ENCODE peak calls at places on chromosomes 5 and 9, in four cellular contexts. H is tibial artery, G is AG09309, X is HepG2. B is an unnamed sample.

GRCh38 chr9:122263699-122264349 is 816 bp downstream of the RBM18 start:
- DNase-seq in H (no peak), G (no peak), X (no peak), B (peak; percentile 34)

GRCh38 chr5:72107874-72108199 is 562 bp downstream of the MAP1B start:
- DNase-seq in H (no peak), G (no peak), X (no peak), B (peak; percentile 31)

GRCh38 chr9:4622016-4622415 is 40.1 kb upstream of the PLPP6 start:
- DNase-seq in H (no peak), G (no peak), X (no peak), B (no peak)

GRCh38 chr5:83025690-83026472 is 51.3 kb downstream of the TMEM167A start:
- DNase-seq in H (no peak), G (no peak), X (no peak), B (no peak)

GRCh38 chr9:32554107-32554506 is 1.7 kb upstream of the TOPORS start:
- DNase-seq in H (no peak), G (no peak), X (no peak), B (peak; percentile 27)

GRCh38 chr9:89359636-89360315 is 41.5 kb downstream of the SECISBP2 start:
- DNase-seq in H (peak; percentile 25), G (no peak), X (no peak), B (peak; percentile 27)

GRCh38 chr9:109426621-109427402 is 71.3 kb downstream of the PTPN3 start:
- DNase-seq in H (no peak), G (no peak), X (no peak), B (no peak)

GRCh38 chr9:133763272-133764183 is 25.4 kb upstream of the SARDH start:
- DNase-seq in H (peak; percentile 46), G (peak; percentile 7), X (no peak), B (no peak)

GRCh38 chr9:4099961-4100360 is 199.9 kb downstream of the GLIS3 start:
- DNase-seq in H (no peak), G (peak; percentile 95), X (no peak), B (peak; percentile 72)

GRCh38 chr5:96721351-96721970 is 59.3 kb downstream of the CAST start:
- DNase-seq in H (peak; percentile 72), G (no peak), X (no peak), B (peak; percentile 45)

GRCh38 chr5:99105216-99105615 is 176.4 kb upstream of the CHD1 start:
- DNase-seq in H (no peak), G (no peak), X (no peak), B (peak; percentile 16)

GRCh38 chr5:134174841-134175839 is 1.6 kb downstream of the SKP1 start:
- DNase-seq in H (no peak), G (no peak), X (peak; percentile 34), B (peak; percentile 71)

GRCh38 chr5:14342306-14342705 is 199.2 kb downstream of the TRIO start:
- DNase-seq in H (no peak), G (no peak), X (no peak), B (peak; percentile 13)

GRCh38 chr9:78029601-78030552 is 1.7 kb downstream of the GNAQ start:
- DNase-seq in H (no peak), G (no peak), X (no peak), B (peak; percentile 64)

GRCh38 chr5:112742424-112742823 is 4.7 kb downstream of the APC start:
- DNase-seq in H (no peak), G (no peak), X (no peak), B (no peak)

GRCh38 chr9:24497671-24498070 is 48.0 kb downstream of the IZUMO3 start:
- DNase-seq in H (no peak), G (no peak), X (no peak), B (no peak)

GRCh38 chr5:18772475-18772874 is 1138.2 kb downstream of the TAF11L14 start:
- DNase-seq in H (no peak), G (no peak), X (no peak), B (no peak)

GRCh38 chr5:133066045-133066444 is 14.2 kb downstream of the HSPA4 start:
- DNase-seq in H (no peak), G (no peak), X (no peak), B (no peak)

GRCh38 chr9:83707518-83707767 is 315 bp downstream of the UBQLN1 start:
- DNase-seq in H (peak; percentile 89), G (peak; percentile 24), X (no peak), B (no peak)

GRCh38 chr5:154368041-154368800 is 77.6 kb upstream of the SAP30L start:
- DNase-seq in H (peak; percentile 72), G (peak; percentile 90), X (peak; percentile 74), B (peak; percentile 98)

GRCh38 chr5:43305948-43306563 is 7.2 kb downstream of the HMGCS1 start:
- DNase-seq in H (no peak), G (peak; percentile 50), X (peak; percentile 70), B (peak; percentile 81)

GRCh38 chr5:139893873-139894272 is 98.3 kb downstream of the PSD2 start:
- DNase-seq in H (no peak), G (no peak), X (no peak), B (no peak)

GRCh38 chr5:40446910-40447309 is 232.8 kb upstream of the PTGER4 start:
- DNase-seq in H (no peak), G (peak; percentile 32), X (peak; percentile 73), B (peak; percentile 68)

GRCh38 chr5:90201923-90202322 is 207.6 kb downstream of the CETN3 start:
- DNase-seq in H (no peak), G (no peak), X (no peak), B (no peak)

GRCh38 chr5:73301208-73302088 is 128.5 kb downstream of the TMEM174 start:
- DNase-seq in H (no peak), G (no peak), X (no peak), B (no peak)

GRCh38 chr5:73305386-73305785 is 132.4 kb downstream of the TMEM174 start:
- DNase-seq in H (no peak), G (no peak), X (no peak), B (no peak)

GRCh38 chr5:73304381-73304780 is 131.4 kb downstream of the TMEM174 start:
- DNase-seq in H (no peak), G (no peak), X (no peak), B (no peak)

GRCh38 chr5:73302797-73303138 is 129.8 kb downstream of the TMEM174 start:
- DNase-seq in H (no peak), G (no peak), X (no peak), B (no peak)

GRCh38 chr5:73303139-73304079 is 130.4 kb downstream of the TMEM174 start:
- DNase-seq in H (no peak), G (no peak), X (no peak), B (no peak)
- H3K4me3 ChIP-seq in H (peak overlapping the region; percentile 25), G (no peak overlapping the region), X (no peak overlapping the region), B (no peak overlapping the region)

GRCh38 chr5:159100928-159101646 is 1.4 kb upstream of the EBF1 start:
- DNase-seq in H (peak; percentile 70), G (no peak), X (no peak), B (no peak)

GRCh38 chr5:159099049-159099760 is 511 bp downstream of the EBF1 start:
- DNase-seq in H (no peak), G (peak; percentile 10), X (no peak), B (peak; percentile 61)

GRCh38 chr5:159098285-159099048 is 1.2 kb downstream of the EBF1 start:
- DNase-seq in H (no peak), G (no peak), X (no peak), B (no peak)

GRCh38 chr5:159101689-159102088 is 2.0 kb upstream of the EBF1 start:
- DNase-seq in H (no peak), G (no peak), X (no peak), B (no peak)

GRCh38 chr5:159100022-159100927 is 559 bp upstream of the EBF1 start:
- DNase-seq in H (peak; percentile 97), G (peak; percentile 86), X (no peak), B (peak; percentile 97)
- TF ChIP-seq CTCF in H (no peak), G (no peak), X (no peak), B (no peak)

GRCh38 chr9:13971910-13972655 is 341.9 kb downstream of the NFIB start:
- DNase-seq in H (no peak), G (no peak), X (no peak), B (no peak)

GRCh38 chr9:13970426-13970825 is 343.5 kb downstream of the NFIB start:
- DNase-seq in H (no peak), G (no peak), X (no peak), B (no peak)

GRCh38 chr9:13975628-13976250 is 338.2 kb downstream of the NFIB start:
- DNase-seq in H (no peak), G (no peak), X (no peak), B (no peak)

GRCh38 chr9:13971415-13971814 is 342.5 kb downstream of the NFIB start:
- DNase-seq in H (no peak), G (no peak), X (no peak), B (no peak)

DNA sequence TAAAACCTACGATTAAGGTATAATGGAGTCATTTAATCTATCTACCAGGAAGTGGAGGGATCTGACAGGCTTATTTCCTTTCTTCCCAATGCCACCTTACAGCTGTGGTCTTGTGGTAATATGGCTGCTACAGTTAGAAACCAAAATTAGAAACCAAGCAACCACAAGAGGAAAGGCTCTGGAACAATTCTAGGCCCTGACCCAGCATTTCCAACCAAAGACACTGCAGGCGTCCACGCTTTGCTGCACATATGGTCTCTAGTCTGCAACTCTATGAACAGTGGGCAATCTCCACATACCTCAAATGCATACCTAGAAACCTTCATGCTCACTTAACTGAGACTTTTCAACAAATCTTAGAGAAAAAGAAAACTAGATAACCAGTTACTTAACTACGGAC is 339.1 kb downstream of the NFIB start:
- DNase-seq in H (no peak), G (no peak), X (no peak), B (no peak)
- H3K4me3 ChIP-seq in H (no peak overlapping the region), G (no peak overlapping the region), X (no peak overlapping the region), B (no peak overlapping the region)

GRCh38 chr5:56319281-56320242 is 86.4 kb upstream of the ANKRD55 start:
- DNase-seq in H (no peak), G (no peak), X (peak; percentile 26), B (no peak)
- TF ChIP-seq CTCF in H (no peak), G (no peak), X (no peak), B (no peak)

DNA sequence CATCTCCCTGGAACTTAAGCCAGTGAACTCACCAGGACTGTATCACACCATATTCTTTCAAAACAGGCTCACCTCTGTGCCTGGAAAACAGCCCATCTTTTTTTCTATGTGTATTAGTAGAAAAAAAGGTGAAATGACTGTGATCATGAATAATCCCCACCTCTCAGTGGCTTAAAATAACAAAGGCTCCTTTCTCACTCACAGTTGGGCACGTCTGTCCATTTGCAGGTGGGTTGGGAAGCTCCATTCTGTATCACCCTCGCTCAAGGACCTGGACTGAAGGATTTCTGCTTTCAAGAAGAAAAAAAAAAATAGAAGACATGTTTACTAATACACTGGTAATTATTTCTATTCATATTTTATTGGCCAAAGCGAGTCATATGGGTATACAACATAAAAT is 17.3 kb upstream of the FGF1 start:
- DNase-seq in H (no peak), G (no peak), X (no peak), B (no peak)
- H3K4me3 ChIP-seq in H (no peak overlapping the region), G (no peak overlapping the region), X (no peak overlapping the region), B (no peak overlapping the region)

GRCh38 chr5:73312146-73312871 is 136.3 kb downstream of the FOXD1 start:
- DNase-seq in H (no peak), G (peak; percentile 88), X (no peak), B (peak; percentile 89)
- TF ChIP-seq CTCF in H (no peak), G (peak; percentile 77), X (no peak), B (peak; percentile 63)

B was measured in fibroblast of the aortic adventitia.